ENCODE peak calls at places on chromosomes 16 and 17, in eight cellular contexts. N, W, L, X, D, H, O and Y are unnamed samples.
A peak's percentile ranks its signal among the peaks of the same experiment; 100 is the strongest.

GRCh38 chr16:89114159-89114981 is 20.7 kb downstream of the ACSF3 start:
- DNase-seq in D (peak; percentile 21), W (peak; percentile 63), H (no peak), O (no peak), X (no peak), L (no peak), N (no peak), Y (no peak)

GRCh38 chr17:42531455-42532354 is 4.3 kb upstream of the NAGLU start:
- DNase-seq in D (peak; percentile 50), N (no peak), H (no peak), O (no peak), L (no peak), X (peak; percentile 60), W (no peak), Y (no peak)

GRCh38 chr17:72632026-72632684 is 460.3 kb downstream of the SLC39A11 start:
- DNase-seq in L (no peak), O (no peak), D (peak; percentile 69), N (no peak), X (no peak), H (no peak), W (no peak), Y (no peak)

GRCh38 chr16:72172105-72173034 is at the start of gene PMFBP1:
- DNase-seq in X (peak; percentile 63), L (no peak), N (no peak), H (no peak), O (no peak), D (peak; percentile 85), W (no peak), Y (peak; percentile 21)

GRCh38 chr17:57984226-57984890 is 3.7 kb downstream of the VEZF1 start:
- DNase-seq in D (no peak), H (no peak), L (no peak), N (no peak), W (no peak), X (no peak), O (no peak), Y (no peak)

GRCh38 chr17:38606646-38607611 is 1.2 kb upstream of the SRCIN1 start:
- DNase-seq in W (peak; percentile 48), O (no peak), H (no peak), L (no peak), N (no peak), D (no peak), X (no peak), Y (no peak)

GRCh38 chr17:1746975-1747543 is 4.4 kb downstream of the SERPINF2 start:
- DNase-seq in N (no peak), X (no peak), W (peak; percentile 79), L (peak; percentile 94), H (no peak), D (peak; percentile 89), O (no peak), Y (no peak)

GRCh38 chr17:29019475-29020181 is 13.8 kb upstream of the SEZ6 start:
- DNase-seq in H (no peak), W (no peak), O (no peak), L (no peak), X (no peak), D (no peak), N (no peak), Y (no peak)

GRCh38 chr17:72702998-72703397 is 389.5 kb downstream of the SLC39A11 start:
- DNase-seq in L (no peak), D (peak; percentile 38), X (no peak), H (no peak), N (no peak), W (no peak), O (no peak), Y (no peak)

GRCh38 chr17:20095366-20096080 is 86.4 kb downstream of the SPECC1 start:
- DNase-seq in D (peak; percentile 43), N (peak; percentile 73), L (peak; percentile 92), H (no peak), X (no peak), O (no peak), W (no peak), Y (no peak)

GRCh38 chr16:79687249-79687768 is 86.8 kb upstream of the MAF start:
- DNase-seq in O (no peak), H (no peak), D (no peak), W (no peak), X (no peak), N (no peak), L (no peak), Y (no peak)

GRCh38 chr17:59331929-59332889 is 754 bp downstream of the YPEL2 start:
- DNase-seq in D (no peak), W (no peak), H (no peak), N (peak; percentile 57), L (peak; percentile 94), X (peak; percentile 50), O (no peak), Y (no peak)

GRCh38 chr17:70369296-70369855 is 200.0 kb downstream of the KCNJ2 start:
- DNase-seq in D (no peak), O (no peak), W (no peak), X (no peak), H (no peak), L (no peak), N (no peak), Y (no peak)

GRCh38 chr16:54632322-54632721 is 298.3 kb upstream of the IRX5 start:
- DNase-seq in L (no peak), N (no peak), D (no peak), O (no peak), X (no peak), W (no peak), H (no peak), Y (no peak)

GRCh38 chr16:54630284-54630967 is 300.2 kb upstream of the IRX5 start:
- DNase-seq in W (no peak), H (peak; percentile 15), L (no peak), D (peak; percentile 58), X (no peak), N (no peak), O (no peak), Y (no peak)

GRCh38 chr16:54636221-54636793 is 294.4 kb upstream of the IRX5 start:
- DNase-seq in D (no peak), O (no peak), L (no peak), W (no peak), H (no peak), N (no peak), X (no peak), Y (no peak)

GRCh38 chr16:54632821-54633220 is 297.8 kb upstream of the IRX5 start:
- DNase-seq in D (no peak), W (no peak), H (no peak), L (no peak), N (no peak), X (no peak), O (no peak), Y (no peak)

DNA sequence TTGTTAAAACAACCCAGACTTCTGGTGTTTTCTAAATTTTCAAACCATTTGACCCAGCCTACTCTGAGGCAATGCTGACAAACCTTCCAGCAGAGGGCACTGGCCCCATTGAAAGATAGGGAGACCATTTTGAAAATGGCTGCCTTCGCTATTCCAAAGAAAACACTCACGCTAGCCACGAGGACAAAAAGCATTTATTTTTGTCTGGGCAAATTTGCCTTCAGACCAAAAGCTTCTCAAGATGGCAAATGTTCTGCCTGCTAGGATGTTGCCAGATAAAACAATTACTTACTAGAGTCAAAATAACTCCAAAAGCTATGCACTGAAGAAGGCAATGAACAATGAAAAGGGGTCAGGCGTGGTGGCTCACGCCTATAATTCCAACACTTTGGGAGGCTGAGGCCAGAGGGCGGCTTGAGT is 296.7 kb upstream of the IRX5 start:
- DNase-seq in H (no peak), W (no peak), D (peak; percentile 66), O (no peak), L (no peak), X (no peak), N (no peak), Y (no peak)
- TF ChIP-seq CTCF in H (peak; percentile 22), W (peak; percentile 55), D (peak; percentile 86), O (peak; percentile 30), L (no peak), X (no peak), N (no peak), Y (peak; percentile 28)

DNA sequence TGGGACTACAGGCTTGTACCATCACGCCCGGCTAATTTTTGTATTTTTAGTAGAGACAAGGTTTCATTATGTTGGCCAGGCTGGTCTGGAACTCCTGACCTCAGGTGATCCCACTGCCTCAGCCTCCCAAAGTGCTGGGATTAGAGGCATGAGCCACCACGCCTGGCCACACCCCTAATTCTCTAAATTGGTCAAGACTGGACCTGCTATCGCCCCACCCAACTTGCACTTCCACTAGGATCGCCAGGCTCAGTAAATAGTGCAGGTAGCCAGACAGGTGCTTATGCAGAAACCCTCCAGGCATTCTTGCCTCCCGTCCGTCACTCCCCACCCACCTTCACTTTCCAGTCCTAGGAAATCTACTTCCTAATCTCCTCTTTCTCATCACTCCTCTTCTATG is 481.4 kb upstream of the EEF2KMT start:
- DNase-seq in D (no peak), N (no peak), X (no peak), H (no peak), W (no peak), L (no peak), O (no peak), Y (no peak)
- TF ChIP-seq CTCF in D (no peak), N (no peak), X (no peak), H (no peak), W (no peak), L (no peak), O (no peak), Y (no peak)

GRCh38 chr16:28823719-28824547 is 1.1 kb downstream of the ATXN2L start:
- DNase-seq in X (peak; percentile 95), L (peak; percentile 99), H (peak; percentile 97), O (peak; percentile 93), N (peak; percentile 98), D (peak; percentile 99), W (peak; percentile 98), Y (peak; percentile 90)
- TF ChIP-seq CTCF in X (no peak), L (no peak), H (peak; percentile 11), O (no peak), N (no peak), D (peak; percentile 15), W (no peak), Y (peak; percentile 36)

GRCh38 chr16:58099097-58099955 is 29.9 kb downstream of the CFAP20 start:
- DNase-seq in X (no peak), O (no peak), N (no peak), W (peak; percentile 6), D (no peak), H (no peak), L (no peak), Y (no peak)

GRCh38 chr16:58094026-58094425 is 35.2 kb downstream of the CFAP20 start:
- DNase-seq in W (no peak), X (no peak), H (no peak), N (no peak), O (no peak), L (no peak), D (no peak), Y (no peak)

GRCh38 chr16:58098207-58099096 is 30.7 kb downstream of the CFAP20 start:
- DNase-seq in N (no peak), L (no peak), X (no peak), O (no peak), W (peak; percentile 30), D (peak; percentile 67), H (no peak), Y (no peak)

GRCh38 chr16:58094791-58095574 is 34.2 kb downstream of the CFAP20 start:
- DNase-seq in N (no peak), W (no peak), X (no peak), O (no peak), H (no peak), L (no peak), D (no peak), Y (no peak)

GRCh38 chr16:58096249-58096648 is 32.9 kb downstream of the CFAP20 start:
- DNase-seq in O (no peak), W (no peak), D (no peak), H (no peak), X (no peak), N (no peak), L (no peak), Y (no peak)
- TF ChIP-seq CTCF in O (no peak), W (no peak), D (no peak), H (no peak), X (no peak), N (no peak), L (no peak), Y (no peak)

GRCh38 chr17:39926588-39927100 is 757 bp downstream of the ORMDL3 start:
- DNase-seq in X (peak; percentile 59), L (no peak), D (peak; percentile 39), W (no peak), O (no peak), H (no peak), N (no peak), Y (no peak)
- TF ChIP-seq CTCF in X (no peak), L (no peak), D (no peak), W (no peak), O (no peak), H (no peak), N (no peak), Y (no peak)